ENCODE peak calls at places on chromosomes 11 and 22, in nine cellular contexts. Q, D, L, M, Y, X, R, O and A are unnamed samples.

GRCh38 chr11:17734986-17735822 is 623 bp downstream of the KCNC1 start:
- DNase-seq in Y (no peak), R (peak), L (peak), X (peak), M (peak), Q (no peak), D (peak), O (peak), A (peak)

GRCh38 chr11:62602141-62603071 is 741 bp upstream of the MTA2 start:
- DNase-seq in O (peak), Q (no peak), M (peak), L (peak), R (peak), X (no peak), D (peak), Y (no peak), A (peak)

GRCh38 chr11:95451261-95451660 is 220.3 kb upstream of the SESN3 start:
- DNase-seq in R (peak), X (no peak), L (no peak), O (no peak), M (no peak), Q (no peak), D (no peak), Y (no peak), A (peak)

GRCh38 chr11:123616505-123617198 is 37.8 kb downstream of the SCN3B start:
- DNase-seq in Y (no peak), X (peak), M (peak), D (no peak), R (peak), Q (no peak), O (no peak), L (peak), A (peak)

GRCh38 chr11:21710791-21711190 is 482.1 kb upstream of the ANO5 start:
- DNase-seq in L (no peak), M (no peak), Q (no peak), D (no peak), R (no peak), O (no peak), X (peak), Y (no peak), A (no peak)

GRCh38 chr11:78149646-78150045 is 10.2 kb upstream of the ALG8 start:
- DNase-seq in R (peak), L (no peak), Q (peak), D (no peak), Y (no peak), X (peak), O (peak), M (no peak), A (peak)

GRCh38 chr11:3971756-3972404 is 116.4 kb downstream of the STIM1 start:
- DNase-seq in D (no peak), Y (no peak), O (peak), M (no peak), L (no peak), R (peak), X (peak), Q (no peak), A (no peak)

GRCh38 chr11:17791144-17791543 is 56.6 kb downstream of the KCNC1 start:
- DNase-seq in R (peak), D (no peak), M (no peak), Y (no peak), X (no peak), L (no peak), Q (no peak), O (no peak), A (no peak)

GRCh38 chr11:99952816-99953215 is 734.3 kb upstream of the ARHGAP42 start:
- DNase-seq in X (peak), O (peak), M (no peak), Q (no peak), R (peak), Y (no peak), L (no peak), D (no peak), A (peak)

GRCh38 chr11:101848262-101848661 is 66.5 kb upstream of the CEP126 start:
- DNase-seq in M (no peak), R (peak), X (peak), D (no peak), O (peak), L (no peak), Q (no peak), Y (no peak), A (peak)

GRCh38 chr11:47797633-47798032 is 30.5 kb upstream of the FNBP4 start:
- DNase-seq in M (no peak), Y (no peak), R (peak), Q (peak), D (no peak), X (peak), L (no peak), O (peak), A (peak)

GRCh38 chr11:1946812-1947480 is at the start of gene MRPL23:
- DNase-seq in L (peak), X (no peak), M (peak), D (no peak), Q (no peak), Y (no peak), O (no peak), R (no peak), A (no peak)

GRCh38 chr11:64247729-64248531 is 1.2 kb upstream of the PPP1R14B start:
- DNase-seq in Q (no peak), R (no peak), X (no peak), D (no peak), O (no peak), L (no peak), M (no peak), Y (no peak), A (no peak)

GRCh38 chr22:38126928-38127668 is 16.6 kb upstream of the BAIAP2L2 start:
- DNase-seq in Y (no peak), X (no peak), Q (no peak), D (no peak), R (no peak), L (no peak), O (no peak), M (no peak), A (no peak)

GRCh38 chr22:38125038-38125610 is 14.6 kb upstream of the BAIAP2L2 start:
- DNase-seq in X (no peak), O (no peak), R (no peak), M (no peak), Y (no peak), L (no peak), D (no peak), Q (no peak), A (no peak)

GRCh38 chr22:38122616-38123015 is 12.1 kb upstream of the BAIAP2L2 start:
- DNase-seq in L (no peak), Q (no peak), M (no peak), D (no peak), X (no peak), Y (no peak), O (no peak), R (no peak), A (no peak)

GRCh38 chr22:38125731-38126344 is 15.4 kb upstream of the BAIAP2L2 start:
- DNase-seq in O (no peak), Q (no peak), X (no peak), L (no peak), M (no peak), D (no peak), R (no peak), Y (no peak), A (no peak)

DNA sequence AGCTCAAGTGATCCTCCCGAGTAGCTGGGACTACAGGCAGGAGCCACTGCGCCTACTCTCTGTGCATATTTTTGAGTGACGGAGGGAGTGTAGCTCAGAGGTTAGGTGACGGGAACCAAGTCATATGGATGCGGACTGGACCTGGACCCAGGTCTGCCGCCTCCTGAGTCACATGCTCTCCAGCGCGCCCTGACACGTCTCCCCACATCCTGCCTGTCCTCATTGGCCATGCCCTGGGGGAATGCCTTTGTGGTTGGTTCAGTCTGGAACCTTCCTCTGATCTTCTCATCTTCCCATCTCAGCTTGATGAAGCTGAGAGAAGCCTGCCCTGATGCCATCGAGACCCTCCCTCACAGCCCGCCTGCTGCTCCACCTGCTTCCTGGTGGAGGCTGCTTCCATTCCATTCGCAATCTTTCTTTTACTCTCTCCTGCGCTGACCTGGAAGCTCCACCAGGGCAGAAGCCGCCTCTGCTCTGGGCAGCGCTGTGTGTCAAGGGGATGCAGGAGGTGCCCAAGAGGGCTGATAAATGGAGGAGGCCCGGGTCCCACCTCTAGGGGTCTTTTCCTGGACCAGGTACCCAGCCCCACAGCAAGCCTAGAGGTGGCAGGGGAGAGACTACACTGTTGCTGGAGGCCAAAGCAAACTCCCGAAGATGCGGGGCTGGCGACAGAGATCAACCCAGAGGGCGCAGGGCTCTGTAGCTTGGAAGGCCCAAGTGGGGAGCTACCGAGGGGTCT is 13.9 kb upstream of the BAIAP2L2 start:
- DNase-seq in L (no peak), Y (no peak), M (no peak), X (peak), O (no peak), R (no peak), Q (no peak), D (no peak), A (no peak)
- TF ChIP-seq CTCF in L (no peak), Y (no peak), M (no peak), X (peak), O (no peak), R (no peak), Q (no peak), D (no peak), A (no peak)

GRCh38 chr11:58057481-58057880 is 26.7 kb downstream of the OR6Q1 start:
- DNase-seq in X (peak), Q (no peak), L (no peak), R (no peak), M (no peak), Y (no peak), O (no peak), D (no peak), A (no peak)
- H3K4me3 ChIP-seq in X (no peak), Q (no peak), L (no peak), R (no peak), M (no peak), Y (no peak), O (no peak), D (no peak), A (no peak)

GRCh38 chr22:23035557-23036277 is 34.6 kb upstream of the GNAZ start:
- DNase-seq in O (no peak), Y (no peak), R (no peak), X (no peak), D (no peak), Q (no peak), M (no peak), L (no peak), A (no peak)
- TF ChIP-seq CTCF in O (no peak), Y (no peak), R (no peak), X (no peak), D (no peak), Q (no peak), M (no peak), L (no peak), A (no peak)

GRCh38 chr11:725624-726202 is 19.7 kb downstream of the EPS8L2 start:
- DNase-seq in Y (no peak), L (no peak), Q (no peak), O (no peak), R (no peak), X (no peak), M (peak), D (no peak), A (no peak)

GRCh38 chr11:726278-726915 is 20.4 kb downstream of the EPS8L2 start:
- DNase-seq in O (no peak), M (peak), R (peak), X (peak), Y (no peak), L (peak), Q (no peak), D (peak), A (no peak)

GRCh38 chr11:723120-723883 is 17.3 kb downstream of the EPS8L2 start:
- DNase-seq in R (peak), Q (no peak), O (peak), X (no peak), L (no peak), D (no peak), Y (no peak), M (peak), A (peak)

GRCh38 chr11:724063-724732 is 18.2 kb downstream of the EPS8L2 start:
- DNase-seq in O (no peak), R (no peak), Y (no peak), X (no peak), Q (no peak), M (no peak), D (no peak), L (no peak), A (no peak)

DNA sequence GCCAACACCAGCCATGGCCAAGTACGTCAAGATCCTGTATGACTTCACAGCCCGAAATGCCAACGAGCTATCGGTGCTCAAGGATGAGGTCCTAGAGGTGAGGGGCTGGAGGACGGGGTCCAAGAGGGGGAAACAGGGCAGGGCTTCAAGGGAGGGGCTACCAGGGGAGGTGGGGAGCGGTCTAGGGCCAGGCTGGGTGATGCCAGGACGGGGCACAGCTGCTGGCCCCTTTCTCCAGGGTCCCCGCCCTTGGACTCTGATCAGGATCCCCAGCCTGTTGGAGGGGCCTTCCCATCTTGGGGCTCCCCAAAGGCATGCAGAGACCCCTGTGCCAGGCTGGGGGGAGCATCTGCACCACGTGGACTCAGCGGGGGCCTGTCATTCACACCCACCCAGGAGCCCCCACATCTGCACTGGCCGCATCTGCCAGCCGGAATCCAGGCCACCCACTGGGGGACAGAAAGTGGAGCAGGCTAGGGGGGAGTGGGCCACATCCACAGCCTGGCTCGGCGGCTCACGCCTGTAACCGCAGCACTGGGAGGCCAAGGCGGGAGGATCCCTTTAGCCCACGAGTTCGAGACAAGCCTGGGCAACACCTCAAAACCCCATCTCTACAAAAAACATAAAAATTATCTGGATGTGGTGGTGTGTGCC is 18.8 kb downstream of the EPS8L2 start:
- DNase-seq in X (no peak), Q (no peak), O (no peak), D (no peak), L (no peak), R (no peak), M (no peak), Y (no peak), A (no peak)
- H3K4me3 ChIP-seq in X (no peak), Q (no peak), O (no peak), D (peak), L (no peak), R (no peak), M (no peak), Y (no peak), A (no peak)

GRCh38 chr11:41309716-41310115 is 149.7 kb downstream of the LRRC4C start:
- DNase-seq in R (no peak), O (no peak), D (no peak), M (no peak), X (no peak), L (no peak), Q (no peak), Y (no peak), A (no peak)
- TF ChIP-seq CTCF in R (no peak), O (peak), D (no peak), M (no peak), X (no peak), L (no peak), Q (no peak), Y (no peak), A (no peak)

DNA sequence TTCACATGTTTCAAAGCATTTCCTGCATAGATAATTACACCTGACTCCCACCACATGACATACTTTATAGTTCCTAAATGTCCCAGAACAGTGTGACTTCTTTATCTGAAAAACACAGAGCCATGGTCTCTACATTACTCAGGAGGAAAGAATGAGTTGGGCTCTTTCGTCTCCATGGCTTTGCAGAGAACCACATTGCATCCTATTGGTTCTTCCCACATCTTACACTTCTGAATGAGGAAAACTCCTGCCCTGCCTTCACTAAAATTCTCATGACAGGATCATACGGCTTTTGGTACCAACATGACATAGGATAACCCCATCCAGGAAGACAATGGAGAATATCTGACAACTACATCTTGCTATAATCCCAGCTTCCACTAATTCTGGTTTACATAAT is 88.5 kb downstream of the ETS1 start:
- DNase-seq in M (no peak), R (peak), Y (no peak), Q (no peak), X (no peak), O (no peak), L (no peak), D (no peak), A (no peak)
- H3K4me3 ChIP-seq in M (no peak), R (no peak), Y (peak), Q (no peak), X (no peak), O (no peak), L (no peak), D (no peak), A (no peak)

GRCh38 chr22:36982136-36982535 is 37.1 kb downstream of the TST start:
- DNase-seq in X (no peak), Q (no peak), L (no peak), O (no peak), R (no peak), M (no peak), Y (no peak), D (no peak), A (no peak)
- TF ChIP-seq CTCF in X (no peak), Q (no peak), L (no peak), O (peak), R (peak), M (no peak), Y (no peak), D (no peak), A (peak)

GRCh38 chr22:19722915-19723164 is 499 bp upstream of the GP1BB start:
- DNase-seq in R (no peak), D (no peak), Y (no peak), Q (no peak), L (no peak), M (no peak), O (no peak), X (no peak), A (no peak)
- H3K4me3 ChIP-seq in R (no peak), D (peak), Y (no peak), Q (no peak), L (no peak), M (no peak), O (no peak), X (no peak), A (no peak)